ENCODE peak calls at places on chromosomes 7 and 10, in nine cellular contexts. One of them, this sample, is unnamed.

GRCh38 chr10:72261323-72262018 is 12.3 kb upstream of the DDIT4 start:
- DNase-seq in mesenteric fat pad: no peak
- DNase-seq in frontal cortex: no peak
- DNase-seq in fibroblast of the aortic adventitia: no peak
- DNase-seq in activated CD8-positive, alpha-beta T cell treated with anti-CD3 and anti-CD28 coated beads, Interleukin-2, amount 10 ng/mL, durations not matched to agents 7 days and 5 days: peak
- DNase-seq in GM04504: no peak
- DNase-seq in RCC 7860: no peak
- DNase-seq in hepatic stellate cell: no peak
- DNase-seq in left ventricle myocardium inferior: no peak
- DNase-seq in this sample: no peak

GRCh38 chr10:73655990-73656298 is at the start of gene SYNPO2L:
- DNase-seq in mesenteric fat pad: no peak
- DNase-seq in frontal cortex: no peak
- DNase-seq in fibroblast of the aortic adventitia: no peak
- DNase-seq in activated CD8-positive, alpha-beta T cell treated with anti-CD3 and anti-CD28 coated beads, Interleukin-2, amount 10 ng/mL, durations not matched to agents 7 days and 5 days: no peak
- DNase-seq in GM04504: no peak
- DNase-seq in RCC 7860: no peak
- DNase-seq in hepatic stellate cell: no peak
- DNase-seq in left ventricle myocardium inferior: peak
- DNase-seq in this sample: no peak

GRCh38 chr10:74760042-74760979 is 66.1 kb upstream of the KAT6B start:
- DNase-seq in mesenteric fat pad: no peak
- DNase-seq in frontal cortex: no peak
- DNase-seq in fibroblast of the aortic adventitia: no peak
- DNase-seq in activated CD8-positive, alpha-beta T cell treated with anti-CD3 and anti-CD28 coated beads, Interleukin-2, amount 10 ng/mL, durations not matched to agents 7 days and 5 days: no peak
- DNase-seq in GM04504: peak
- DNase-seq in RCC 7860: no peak
- DNase-seq in hepatic stellate cell: no peak
- DNase-seq in left ventricle myocardium inferior: no peak
- DNase-seq in this sample: no peak

GRCh38 chr10:113187066-113187777 is 237.2 kb downstream of the TCF7L2 start:
- DNase-seq in mesenteric fat pad: no peak
- DNase-seq in frontal cortex: no peak
- DNase-seq in fibroblast of the aortic adventitia: peak
- DNase-seq in activated CD8-positive, alpha-beta T cell treated with anti-CD3 and anti-CD28 coated beads, Interleukin-2, amount 10 ng/mL, durations not matched to agents 7 days and 5 days: no peak
- DNase-seq in GM04504: no peak
- DNase-seq in RCC 7860: no peak
- DNase-seq in hepatic stellate cell: no peak
- DNase-seq in left ventricle myocardium inferior: peak
- DNase-seq in this sample: peak

GRCh38 chr7:75039709-75040108 is 33.9 kb downstream of the RCC1L start:
- DNase-seq in mesenteric fat pad: no peak
- DNase-seq in frontal cortex: no peak
- DNase-seq in fibroblast of the aortic adventitia: no peak
- DNase-seq in activated CD8-positive, alpha-beta T cell treated with anti-CD3 and anti-CD28 coated beads, Interleukin-2, amount 10 ng/mL, durations not matched to agents 7 days and 5 days: no peak
- DNase-seq in GM04504: no peak
- DNase-seq in RCC 7860: no peak
- DNase-seq in hepatic stellate cell: no peak
- DNase-seq in left ventricle myocardium inferior: no peak
- DNase-seq in this sample: no peak

GRCh38 chr10:3467052-3467906 is 294.7 kb upstream of the PITRM1 start:
- DNase-seq in mesenteric fat pad: no peak
- DNase-seq in frontal cortex: no peak
- DNase-seq in fibroblast of the aortic adventitia: peak
- DNase-seq in activated CD8-positive, alpha-beta T cell treated with anti-CD3 and anti-CD28 coated beads, Interleukin-2, amount 10 ng/mL, durations not matched to agents 7 days and 5 days: no peak
- DNase-seq in GM04504: peak
- DNase-seq in RCC 7860: peak
- DNase-seq in hepatic stellate cell: peak
- DNase-seq in left ventricle myocardium inferior: peak
- DNase-seq in this sample: peak

GRCh38 chr10:72158174-72158573 is 57.6 kb upstream of the ANAPC16 start:
- DNase-seq in mesenteric fat pad: no peak
- DNase-seq in frontal cortex: peak
- DNase-seq in fibroblast of the aortic adventitia: no peak
- DNase-seq in activated CD8-positive, alpha-beta T cell treated with anti-CD3 and anti-CD28 coated beads, Interleukin-2, amount 10 ng/mL, durations not matched to agents 7 days and 5 days: no peak
- DNase-seq in GM04504: no peak
- DNase-seq in RCC 7860: no peak
- DNase-seq in hepatic stellate cell: no peak
- DNase-seq in left ventricle myocardium inferior: no peak
- DNase-seq in this sample: no peak

GRCh38 chr7:30510124-30511074 is 5.8 kb upstream of the GGCT start:
- DNase-seq in mesenteric fat pad: no peak
- DNase-seq in frontal cortex: no peak
- DNase-seq in fibroblast of the aortic adventitia: peak
- DNase-seq in activated CD8-positive, alpha-beta T cell treated with anti-CD3 and anti-CD28 coated beads, Interleukin-2, amount 10 ng/mL, durations not matched to agents 7 days and 5 days: peak
- DNase-seq in GM04504: no peak
- DNase-seq in RCC 7860: peak
- DNase-seq in hepatic stellate cell: no peak
- DNase-seq in left ventricle myocardium inferior: no peak
- DNase-seq in this sample: peak